ENCODE peak calls at places on chromosomes 3 and 15, in eight cellular contexts. One of them, this sample, is unnamed.

GRCh38 chr15:84740691-84741090 is 7.7 kb upstream of the ZNF592 start:
- DNase-seq in left ventricle myocardium inferior: no peak
- DNase-seq in adrenal gland: no peak
- DNase-seq in activated naive CD4-positive, alpha-beta T cell treated with Interleukin-2 at 50 U/mL for 16 hours: no peak
- DNase-seq in AG09309: no peak
- DNase-seq in cardiac fibroblast: no peak
- DNase-seq in caudate nucleus: no peak
- DNase-seq in NCI-H2171: no peak
- DNase-seq in this sample: no peak

GRCh38 chr15:75349851-75350588 is 3.2 kb downstream of the NEIL1 start:
- DNase-seq in left ventricle myocardium inferior: no peak
- DNase-seq in adrenal gland: peak
- DNase-seq in activated naive CD4-positive, alpha-beta T cell treated with Interleukin-2 at 50 U/mL for 16 hours: peak
- DNase-seq in AG09309: no peak
- DNase-seq in cardiac fibroblast: no peak
- DNase-seq in caudate nucleus: no peak
- DNase-seq in NCI-H2171: no peak
- DNase-seq in this sample: peak

GRCh38 chr3:69865920-69866679 is 126.8 kb downstream of the MITF start:
- DNase-seq in left ventricle myocardium inferior: peak
- DNase-seq in adrenal gland: peak
- DNase-seq in activated naive CD4-positive, alpha-beta T cell treated with Interleukin-2 at 50 U/mL for 16 hours: no peak
- DNase-seq in AG09309: no peak
- DNase-seq in cardiac fibroblast: no peak
- DNase-seq in caudate nucleus: peak
- DNase-seq in NCI-H2171: no peak
- DNase-seq in this sample: no peak

GRCh38 chr3:39531681-39532080 is 64.2 kb downstream of the MOBP start:
- DNase-seq in left ventricle myocardium inferior: no peak
- DNase-seq in adrenal gland: no peak
- DNase-seq in activated naive CD4-positive, alpha-beta T cell treated with Interleukin-2 at 50 U/mL for 16 hours: no peak
- DNase-seq in AG09309: no peak
- DNase-seq in cardiac fibroblast: peak
- DNase-seq in caudate nucleus: no peak
- DNase-seq in NCI-H2171: no peak
- DNase-seq in this sample: no peak

GRCh38 chr3:138348107-138348949 is at the start of gene MRAS:
- DNase-seq in left ventricle myocardium inferior: peak
- DNase-seq in adrenal gland: peak
- DNase-seq in activated naive CD4-positive, alpha-beta T cell treated with Interleukin-2 at 50 U/mL for 16 hours: peak
- DNase-seq in AG09309: peak
- DNase-seq in cardiac fibroblast: peak
- DNase-seq in caudate nucleus: peak
- DNase-seq in NCI-H2171: peak
- DNase-seq in this sample: peak

GRCh38 chr3:134060561-134061385 is 31.0 kb upstream of the SLCO2A1 start:
- DNase-seq in left ventricle myocardium inferior: no peak
- DNase-seq in adrenal gland: no peak
- DNase-seq in activated naive CD4-positive, alpha-beta T cell treated with Interleukin-2 at 50 U/mL for 16 hours: no peak
- DNase-seq in AG09309: no peak
- DNase-seq in cardiac fibroblast: no peak
- DNase-seq in caudate nucleus: no peak
- DNase-seq in NCI-H2171: no peak
- DNase-seq in this sample: no peak

GRCh38 chr15:72116680-72117447 is 1.1 kb downstream of the MYO9A start:
- DNase-seq in left ventricle myocardium inferior: peak
- DNase-seq in adrenal gland: peak
- DNase-seq in activated naive CD4-positive, alpha-beta T cell treated with Interleukin-2 at 50 U/mL for 16 hours: no peak
- DNase-seq in AG09309: no peak
- DNase-seq in cardiac fibroblast: peak
- DNase-seq in caudate nucleus: no peak
- DNase-seq in NCI-H2171: no peak
- DNase-seq in this sample: no peak

GRCh38 chr3:188881954-188882641 is 289.7 kb upstream of the TPRG1 start:
- DNase-seq in left ventricle myocardium inferior: no peak
- DNase-seq in adrenal gland: no peak
- DNase-seq in activated naive CD4-positive, alpha-beta T cell treated with Interleukin-2 at 50 U/mL for 16 hours: no peak
- DNase-seq in AG09309: peak
- DNase-seq in cardiac fibroblast: peak
- DNase-seq in caudate nucleus: no peak
- DNase-seq in NCI-H2171: no peak
- DNase-seq in this sample: no peak

GRCh38 chr3:38840987-38841386 is 25.0 kb upstream of the SCN10A start:
- DNase-seq in left ventricle myocardium inferior: no peak
- DNase-seq in adrenal gland: no peak
- DNase-seq in activated naive CD4-positive, alpha-beta T cell treated with Interleukin-2 at 50 U/mL for 16 hours: no peak
- DNase-seq in AG09309: no peak
- DNase-seq in cardiac fibroblast: no peak
- DNase-seq in caudate nucleus: no peak
- DNase-seq in NCI-H2171: no peak
- DNase-seq in this sample: no peak

GRCh38 chr3:52891164-52891563 is 6.2 kb downstream of the STIMATE start:
- DNase-seq in left ventricle myocardium inferior: no peak
- DNase-seq in adrenal gland: no peak
- DNase-seq in activated naive CD4-positive, alpha-beta T cell treated with Interleukin-2 at 50 U/mL for 16 hours: peak
- DNase-seq in AG09309: no peak
- DNase-seq in cardiac fibroblast: no peak
- DNase-seq in caudate nucleus: no peak
- DNase-seq in NCI-H2171: no peak
- DNase-seq in this sample: peak

GRCh38 chr15:32919749-32920414 is 202.1 kb downstream of the GREM1 start:
- DNase-seq in left ventricle myocardium inferior: no peak
- DNase-seq in adrenal gland: no peak
- DNase-seq in activated naive CD4-positive, alpha-beta T cell treated with Interleukin-2 at 50 U/mL for 16 hours: no peak
- DNase-seq in AG09309: peak
- DNase-seq in cardiac fibroblast: peak
- DNase-seq in caudate nucleus: no peak
- DNase-seq in NCI-H2171: no peak
- DNase-seq in this sample: no peak

GRCh38 chr3:130932979-130933378 is 39.1 kb downstream of the ATP2C1 start:
- DNase-seq in left ventricle myocardium inferior: no peak
- DNase-seq in adrenal gland: no peak
- DNase-seq in activated naive CD4-positive, alpha-beta T cell treated with Interleukin-2 at 50 U/mL for 16 hours: no peak
- DNase-seq in AG09309: no peak
- DNase-seq in cardiac fibroblast: no peak
- DNase-seq in caudate nucleus: no peak
- DNase-seq in NCI-H2171: no peak
- DNase-seq in this sample: no peak

GRCh38 chr3:156382458-156383346 is 172.2 kb downstream of the SSR3 start:
- DNase-seq in left ventricle myocardium inferior: no peak
- DNase-seq in adrenal gland: peak
- DNase-seq in activated naive CD4-positive, alpha-beta T cell treated with Interleukin-2 at 50 U/mL for 16 hours: peak
- DNase-seq in AG09309: no peak
- DNase-seq in cardiac fibroblast: peak
- DNase-seq in caudate nucleus: no peak
- DNase-seq in NCI-H2171: no peak
- DNase-seq in this sample: peak

GRCh38 chr15:90126457-90127435 is 24.5 kb upstream of the IDH2 start:
- DNase-seq in left ventricle myocardium inferior: peak
- DNase-seq in adrenal gland: peak
- DNase-seq in activated naive CD4-positive, alpha-beta T cell treated with Interleukin-2 at 50 U/mL for 16 hours: no peak
- DNase-seq in AG09309: no peak
- DNase-seq in cardiac fibroblast: no peak
- DNase-seq in caudate nucleus: no peak
- DNase-seq in NCI-H2171: no peak
- DNase-seq in this sample: no peak

GRCh38 chr3:7630925-7631324 is 770.0 kb downstream of the GRM7 start:
- DNase-seq in left ventricle myocardium inferior: peak
- DNase-seq in adrenal gland: peak
- DNase-seq in activated naive CD4-positive, alpha-beta T cell treated with Interleukin-2 at 50 U/mL for 16 hours: no peak
- DNase-seq in AG09309: no peak
- DNase-seq in cardiac fibroblast: peak
- DNase-seq in caudate nucleus: no peak
- DNase-seq in NCI-H2171: no peak
- DNase-seq in this sample: no peak

GRCh38 chr3:140953028-140953960 is 11.7 kb downstream of the SLC25A36 start:
- DNase-seq in left ventricle myocardium inferior: no peak
- DNase-seq in adrenal gland: no peak
- DNase-seq in activated naive CD4-positive, alpha-beta T cell treated with Interleukin-2 at 50 U/mL for 16 hours: no peak
- DNase-seq in AG09309: peak
- DNase-seq in cardiac fibroblast: peak
- DNase-seq in caudate nucleus: no peak
- DNase-seq in NCI-H2171: no peak
- DNase-seq in this sample: no peak

GRCh38 chr3:107284570-107284969 is 92.7 kb upstream of the CCDC54 start:
- DNase-seq in left ventricle myocardium inferior: no peak
- DNase-seq in adrenal gland: no peak
- DNase-seq in activated naive CD4-positive, alpha-beta T cell treated with Interleukin-2 at 50 U/mL for 16 hours: no peak
- DNase-seq in AG09309: no peak
- DNase-seq in cardiac fibroblast: peak
- DNase-seq in caudate nucleus: no peak
- DNase-seq in NCI-H2171: no peak
- DNase-seq in this sample: no peak

GRCh38 chr3:126704494-126705214 is 614 bp downstream of the CHCHD6 start:
- DNase-seq in left ventricle myocardium inferior: no peak
- DNase-seq in adrenal gland: no peak
- DNase-seq in activated naive CD4-positive, alpha-beta T cell treated with Interleukin-2 at 50 U/mL for 16 hours: no peak
- DNase-seq in AG09309: no peak
- DNase-seq in cardiac fibroblast: peak
- DNase-seq in caudate nucleus: no peak
- DNase-seq in NCI-H2171: no peak
- DNase-seq in this sample: no peak

GRCh38 chr3:50146316-50146901 is 8.7 kb upstream of the SEMA3F start:
- DNase-seq in left ventricle myocardium inferior: no peak
- DNase-seq in adrenal gland: no peak
- DNase-seq in activated naive CD4-positive, alpha-beta T cell treated with Interleukin-2 at 50 U/mL for 16 hours: no peak
- DNase-seq in AG09309: no peak
- DNase-seq in cardiac fibroblast: no peak
- DNase-seq in caudate nucleus: no peak
- DNase-seq in NCI-H2171: peak
- DNase-seq in this sample: no peak

GRCh38 chr15:49406352-49407118 is 16.5 kb upstream of the FGF7 start:
- DNase-seq in left ventricle myocardium inferior: no peak
- DNase-seq in adrenal gland: no peak
- DNase-seq in activated naive CD4-positive, alpha-beta T cell treated with Interleukin-2 at 50 U/mL for 16 hours: no peak
- DNase-seq in AG09309: no peak
- DNase-seq in cardiac fibroblast: no peak
- DNase-seq in caudate nucleus: no peak
- DNase-seq in NCI-H2171: no peak
- DNase-seq in this sample: no peak

This sample was measured in activated naive CD8-positive, alpha-beta T cell treated with anti-CD3 and anti-CD28 coated beads, Interleukin-2, amount 50 U/mL, for 24 hours.